ENCODE peak calls at places on chromosomes 13 and 19, in eight cellular contexts. One of them, this sample, is unnamed. For H3K27me3, the result is how much of the 10 kb centered on the place peaks cover.

GRCh38 chr13:73248711-73249580 is 190.1 kb downstream of the KLF5 start:
- DNase-seq in fibroblast of lung: peak
- DNase-seq in CD8-positive, alpha-beta T cell: no peak
- DNase-seq in mammary epithelial cell: peak
- DNase-seq in endodermal cell: peak
- DNase-seq in upper lobe of right lung: no peak
- DNase-seq in lower lobe of right lung: no peak
- DNase-seq in AG04450: peak
- DNase-seq in this sample: no peak

GRCh38 chr19:18961767-18962423 is 20.9 kb upstream of the HOMER3 start:
- DNase-seq in upper lobe of right lung: no peak
- DNase-seq in fibroblast of lung: no peak
- DNase-seq in mammary epithelial cell: no peak
- DNase-seq in AG04450: no peak
- DNase-seq in CD8-positive, alpha-beta T cell: no peak
- DNase-seq in lower lobe of right lung: no peak
- DNase-seq in endodermal cell: peak
- DNase-seq in this sample: no peak

GRCh38 chr13:26951581-26952177 is 191.1 kb upstream of the GPR12 start:
- DNase-seq in CD8-positive, alpha-beta T cell: no peak
- DNase-seq in fibroblast of lung: no peak
- DNase-seq in mammary epithelial cell: no peak
- DNase-seq in endodermal cell: no peak
- DNase-seq in AG04450: no peak
- DNase-seq in upper lobe of right lung: no peak
- DNase-seq in lower lobe of right lung: no peak
- DNase-seq in this sample: no peak

GRCh38 chr19:1811942-1812425 is at the start of gene ATP8B3:
- DNase-seq in lower lobe of right lung: no peak
- DNase-seq in CD8-positive, alpha-beta T cell: peak
- DNase-seq in endodermal cell: no peak
- DNase-seq in AG04450: no peak
- DNase-seq in mammary epithelial cell: no peak
- DNase-seq in fibroblast of lung: no peak
- DNase-seq in upper lobe of right lung: no peak
- DNase-seq in this sample: peak

GRCh38 chr19:10532457-10532856 is 11.2 kb upstream of the ATG4D start:
- DNase-seq in upper lobe of right lung: no peak
- DNase-seq in lower lobe of right lung: no peak
- DNase-seq in fibroblast of lung: no peak
- DNase-seq in mammary epithelial cell: no peak
- DNase-seq in endodermal cell: no peak
- DNase-seq in CD8-positive, alpha-beta T cell: no peak
- DNase-seq in AG04450: no peak
- DNase-seq in this sample: no peak

GRCh38 chr19:49340069-49340864 is 5.1 kb downstream of the CD37 start:
- DNase-seq in fibroblast of lung: peak
- DNase-seq in AG04450: no peak
- DNase-seq in CD8-positive, alpha-beta T cell: no peak
- DNase-seq in mammary epithelial cell: no peak
- DNase-seq in lower lobe of right lung: peak
- DNase-seq in endodermal cell: peak
- DNase-seq in upper lobe of right lung: peak
- DNase-seq in this sample: no peak

GRCh38 chr19:54266133-54266532 is 9.1 kb upstream of the LILRB5 start:
- DNase-seq in upper lobe of right lung: peak
- DNase-seq in CD8-positive, alpha-beta T cell: peak
- DNase-seq in endodermal cell: peak
- DNase-seq in lower lobe of right lung: peak
- DNase-seq in AG04450: peak
- DNase-seq in mammary epithelial cell: peak
- DNase-seq in fibroblast of lung: peak
- DNase-seq in this sample: peak

GRCh38 chr19:51019544-51019925 is at the start of gene KLK10:
- DNase-seq in CD8-positive, alpha-beta T cell: no peak
- DNase-seq in AG04450: no peak
- DNase-seq in endodermal cell: peak
- DNase-seq in lower lobe of right lung: no peak
- DNase-seq in mammary epithelial cell: no peak
- DNase-seq in fibroblast of lung: no peak
- DNase-seq in upper lobe of right lung: no peak
- DNase-seq in this sample: no peak

GRCh38 chr13:41085961-41086360 is 24.7 kb downstream of the WBP4 start:
- DNase-seq in upper lobe of right lung: no peak
- DNase-seq in mammary epithelial cell: no peak
- DNase-seq in endodermal cell: peak
- DNase-seq in CD8-positive, alpha-beta T cell: no peak
- DNase-seq in fibroblast of lung: no peak
- DNase-seq in AG04450: no peak
- DNase-seq in lower lobe of right lung: no peak
- DNase-seq in this sample: no peak

GRCh38 chr13:33639640-33640080 is 178.3 kb upstream of the RFC3 start:
- DNase-seq in lower lobe of right lung: no peak
- DNase-seq in endodermal cell: no peak
- DNase-seq in fibroblast of lung: no peak
- DNase-seq in upper lobe of right lung: no peak
- DNase-seq in CD8-positive, alpha-beta T cell: no peak
- DNase-seq in mammary epithelial cell: peak
- DNase-seq in AG04450: no peak
- DNase-seq in this sample: no peak

GRCh38 chr13:72397265-72397664 is 330.2 kb downstream of the MZT1 start:
- DNase-seq in mammary epithelial cell: no peak
- DNase-seq in lower lobe of right lung: no peak
- DNase-seq in upper lobe of right lung: no peak
- DNase-seq in endodermal cell: no peak
- DNase-seq in AG04450: no peak
- DNase-seq in fibroblast of lung: no peak
- DNase-seq in CD8-positive, alpha-beta T cell: no peak
- DNase-seq in this sample: no peak

GRCh38 chr19:5365905-5366304 is 25.3 kb upstream of the PTPRS start:
- DNase-seq in AG04450: no peak
- DNase-seq in CD8-positive, alpha-beta T cell: no peak
- DNase-seq in fibroblast of lung: no peak
- DNase-seq in mammary epithelial cell: no peak
- DNase-seq in lower lobe of right lung: no peak
- DNase-seq in upper lobe of right lung: no peak
- DNase-seq in endodermal cell: no peak
- DNase-seq in this sample: no peak

GRCh38 chr13:46180393-46180792 is 1.6 kb downstream of the LCP1 start:
- DNase-seq in fibroblast of lung: no peak
- DNase-seq in CD8-positive, alpha-beta T cell: no peak
- DNase-seq in AG04450: no peak
- DNase-seq in endodermal cell: no peak
- DNase-seq in lower lobe of right lung: no peak
- DNase-seq in upper lobe of right lung: no peak
- DNase-seq in mammary epithelial cell: no peak
- DNase-seq in this sample: no peak

GRCh38 chr13:27004866-27005265 is 166.7 kb downstream of the USP12 start:
- DNase-seq in lower lobe of right lung: no peak
- DNase-seq in mammary epithelial cell: no peak
- DNase-seq in CD8-positive, alpha-beta T cell: no peak
- DNase-seq in upper lobe of right lung: no peak
- DNase-seq in fibroblast of lung: no peak
- DNase-seq in AG04450: no peak
- DNase-seq in endodermal cell: peak
- DNase-seq in this sample: no peak

GRCh38 chr19:31174948-31175347 is 174.3 kb downstream of the TSHZ3 start:
- DNase-seq in lower lobe of right lung: no peak
- DNase-seq in endodermal cell: no peak
- DNase-seq in AG04450: no peak
- DNase-seq in CD8-positive, alpha-beta T cell: no peak
- DNase-seq in fibroblast of lung: no peak
- DNase-seq in upper lobe of right lung: no peak
- DNase-seq in mammary epithelial cell: no peak
- DNase-seq in this sample: no peak

GRCh38 chr19:53467138-53467502 is 413 bp upstream of the ZNF813 start:
- DNase-seq in endodermal cell: no peak
- DNase-seq in mammary epithelial cell: no peak
- DNase-seq in fibroblast of lung: no peak
- DNase-seq in lower lobe of right lung: peak
- DNase-seq in AG04450: no peak
- DNase-seq in upper lobe of right lung: no peak
- DNase-seq in CD8-positive, alpha-beta T cell: no peak
- DNase-seq in this sample: no peak

GRCh38 chr19:15466851-15467733 is 2.7 kb upstream of the RASAL3 start:
- DNase-seq in lower lobe of right lung: no peak
- DNase-seq in upper lobe of right lung: no peak
- DNase-seq in CD8-positive, alpha-beta T cell: peak
- DNase-seq in mammary epithelial cell: no peak
- DNase-seq in endodermal cell: no peak
- DNase-seq in AG04450: peak
- DNase-seq in fibroblast of lung: no peak
- DNase-seq in this sample: peak

GRCh38 chr13:87736849-87737400 is 65.8 kb downstream of the SLITRK5 start:
- DNase-seq in lower lobe of right lung: no peak
- DNase-seq in fibroblast of lung: peak
- DNase-seq in endodermal cell: no peak
- DNase-seq in upper lobe of right lung: no peak
- DNase-seq in CD8-positive, alpha-beta T cell: no peak
- DNase-seq in AG04450: no peak
- DNase-seq in mammary epithelial cell: no peak
- DNase-seq in this sample: no peak

GRCh38 chr19:55644842-55645511 is 1.5 kb downstream of the ZNF581 start:
- DNase-seq in upper lobe of right lung: no peak
- DNase-seq in CD8-positive, alpha-beta T cell: no peak
- DNase-seq in endodermal cell: no peak
- DNase-seq in lower lobe of right lung: no peak
- DNase-seq in AG04450: no peak
- DNase-seq in fibroblast of lung: no peak
- DNase-seq in mammary epithelial cell: no peak
- DNase-seq in this sample: no peak

GRCh38 chr13:94705081-94705751 is 7.1 kb downstream of the SOX21 start:
- DNase-seq in CD8-positive, alpha-beta T cell: no peak
- DNase-seq in endodermal cell: no peak
- DNase-seq in AG04450: no peak
- DNase-seq in fibroblast of lung: no peak
- DNase-seq in mammary epithelial cell: no peak
- DNase-seq in lower lobe of right lung: no peak
- DNase-seq in upper lobe of right lung: no peak
- DNase-seq in this sample: no peak

GRCh38 chr13:94703271-94703670 is 9.1 kb downstream of the SOX21 start:
- DNase-seq in endodermal cell: peak
- DNase-seq in fibroblast of lung: no peak
- DNase-seq in lower lobe of right lung: no peak
- DNase-seq in CD8-positive, alpha-beta T cell: no peak
- DNase-seq in AG04450: no peak
- DNase-seq in mammary epithelial cell: no peak
- DNase-seq in upper lobe of right lung: no peak
- DNase-seq in this sample: no peak

GRCh38 chr13:94704347-94705080 is 7.8 kb downstream of the SOX21 start:
- DNase-seq in upper lobe of right lung: no peak
- DNase-seq in CD8-positive, alpha-beta T cell: no peak
- DNase-seq in lower lobe of right lung: no peak
- DNase-seq in AG04450: no peak
- DNase-seq in mammary epithelial cell: no peak
- DNase-seq in endodermal cell: peak
- DNase-seq in fibroblast of lung: no peak
- DNase-seq in this sample: no peak

GRCh38 chr13:94702181-94703041 is 9.9 kb downstream of the SOX21 start:
- DNase-seq in CD8-positive, alpha-beta T cell: no peak
- DNase-seq in upper lobe of right lung: no peak
- DNase-seq in lower lobe of right lung: no peak
- DNase-seq in endodermal cell: no peak
- DNase-seq in AG04450: no peak
- DNase-seq in mammary epithelial cell: no peak
- DNase-seq in fibroblast of lung: no peak
- DNase-seq in this sample: no peak

DNA sequence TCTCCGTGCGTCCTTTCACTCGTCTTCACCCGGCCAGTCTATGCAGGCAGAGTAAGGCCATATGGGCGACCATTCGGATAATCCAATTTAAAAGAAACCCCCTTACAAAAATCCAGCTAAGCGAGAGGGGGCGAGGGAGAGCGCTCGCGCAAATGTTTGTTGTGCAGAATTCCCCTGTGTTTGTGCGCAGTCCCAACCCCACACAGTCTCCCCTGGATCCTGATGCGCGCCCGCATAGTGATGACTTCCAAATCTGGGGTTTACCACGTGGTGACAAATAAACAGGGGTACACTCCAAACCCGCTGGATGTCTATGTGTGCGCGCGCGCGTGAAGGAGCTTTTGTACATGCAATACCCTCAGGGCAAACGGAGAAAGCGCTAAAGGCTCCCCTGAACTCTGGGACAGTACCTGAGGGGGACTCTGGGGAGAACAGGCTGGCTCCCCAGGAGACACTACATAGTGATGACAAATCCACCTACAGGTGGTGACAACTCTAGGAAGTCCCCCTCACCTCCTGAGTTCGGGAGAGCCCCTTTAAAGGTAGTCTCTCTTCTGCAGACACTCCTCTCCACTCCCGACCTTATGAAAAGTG is 8.5 kb downstream of the SOX21 start:
- DNase-seq in fibroblast of lung: no peak
- DNase-seq in endodermal cell: no peak
- DNase-seq in upper lobe of right lung: no peak
- DNase-seq in AG04450: no peak
- DNase-seq in mammary epithelial cell: no peak
- DNase-seq in CD8-positive, alpha-beta T cell: no peak
- DNase-seq in lower lobe of right lung: no peak
- DNase-seq in this sample: no peak
- H3K27me3 ChIP-seq in fibroblast of lung: half or more
- H3K27me3 ChIP-seq in endodermal cell: half or more
- H3K27me3 ChIP-seq in upper lobe of right lung: half or more
- H3K27me3 ChIP-seq in AG04450: half or more
- H3K27me3 ChIP-seq in mammary epithelial cell: half or more
- H3K27me3 ChIP-seq in CD8-positive, alpha-beta T cell: under half
- H3K27me3 ChIP-seq in lower lobe of right lung: half or more
- H3K27me3 ChIP-seq in this sample: half or more

GRCh38 chr13:111431241-111431640 is 110.8 kb downstream of the TEX29 start:
- DNase-seq in CD8-positive, alpha-beta T cell: no peak
- DNase-seq in fibroblast of lung: no peak
- DNase-seq in endodermal cell: no peak
- DNase-seq in mammary epithelial cell: no peak
- DNase-seq in AG04450: no peak
- DNase-seq in lower lobe of right lung: no peak
- DNase-seq in upper lobe of right lung: no peak
- DNase-seq in this sample: no peak
- H3K27me3 ChIP-seq in CD8-positive, alpha-beta T cell: under half
- H3K27me3 ChIP-seq in fibroblast of lung: under half
- H3K27me3 ChIP-seq in endodermal cell: under half
- H3K27me3 ChIP-seq in mammary epithelial cell: under half
- H3K27me3 ChIP-seq in AG04450: under half
- H3K27me3 ChIP-seq in lower lobe of right lung: under half
- H3K27me3 ChIP-seq in upper lobe of right lung: under half
- H3K27me3 ChIP-seq in this sample: under half

GRCh38 chr13:112911883-112912282 is 57.1 kb upstream of the MCF2L start:
- DNase-seq in mammary epithelial cell: no peak
- DNase-seq in lower lobe of right lung: no peak
- DNase-seq in fibroblast of lung: no peak
- DNase-seq in upper lobe of right lung: no peak
- DNase-seq in endodermal cell: no peak
- DNase-seq in AG04450: no peak
- DNase-seq in CD8-positive, alpha-beta T cell: no peak
- DNase-seq in this sample: no peak
- H3K27me3 ChIP-seq in mammary epithelial cell: under half
- H3K27me3 ChIP-seq in lower lobe of right lung: under half
- H3K27me3 ChIP-seq in fibroblast of lung: under half
- H3K27me3 ChIP-seq in upper lobe of right lung: under half
- H3K27me3 ChIP-seq in endodermal cell: under half
- H3K27me3 ChIP-seq in AG04450: under half
- H3K27me3 ChIP-seq in CD8-positive, alpha-beta T cell: under half
- H3K27me3 ChIP-seq in this sample: under half

DNA sequence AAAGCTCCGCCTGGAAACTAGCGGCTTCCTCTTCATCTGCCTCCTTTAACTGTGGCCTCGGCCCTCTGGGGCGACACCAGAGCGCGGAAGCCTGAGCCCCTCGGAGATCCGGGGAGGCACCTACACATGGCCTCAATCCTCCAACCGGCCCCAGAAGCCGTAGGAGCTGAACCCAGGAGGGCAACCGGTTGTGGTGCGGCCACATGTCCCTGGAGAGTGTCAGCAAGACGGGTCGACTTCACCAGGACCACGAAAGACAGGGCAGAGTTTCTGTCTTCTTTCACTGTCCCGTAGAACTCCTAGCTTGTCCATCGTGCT is 3.7 kb upstream of the SOX1 start:
- DNase-seq in upper lobe of right lung: no peak
- DNase-seq in mammary epithelial cell: no peak
- DNase-seq in fibroblast of lung: no peak
- DNase-seq in endodermal cell: no peak
- DNase-seq in AG04450: no peak
- DNase-seq in lower lobe of right lung: no peak
- DNase-seq in CD8-positive, alpha-beta T cell: no peak
- DNase-seq in this sample: no peak
- H3K27me3 ChIP-seq in upper lobe of right lung: half or more
- H3K27me3 ChIP-seq in mammary epithelial cell: half or more
- H3K27me3 ChIP-seq in fibroblast of lung: under half
- H3K27me3 ChIP-seq in endodermal cell: half or more
- H3K27me3 ChIP-seq in AG04450: half or more
- H3K27me3 ChIP-seq in lower lobe of right lung: half or more
- H3K27me3 ChIP-seq in CD8-positive, alpha-beta T cell: under half
- H3K27me3 ChIP-seq in this sample: under half